ENCODE peak calls at places on chromosome 9, in seven cellular contexts. One of them, this sample, is unnamed. For H3K9me3 and H3K27me3, the result is how much of the 10 kb centered on the place peaks cover.

GRCh38 chr9:95089257-95089873 is 228.1 kb downstream of the FANCC start:
- DNase-seq in tibial artery: peak
- DNase-seq in GM23248: no peak
- DNase-seq in cardiac muscle cell: no peak
- DNase-seq in CD8-positive, alpha-beta T cell: no peak
- DNase-seq in CD8-positive, alpha-beta memory T cell: no peak
- DNase-seq in aorta: peak
- DNase-seq in this sample: no peak

GRCh38 chr9:92206490-92206889 is 87.0 kb downstream of the IARS1 start:
- DNase-seq in tibial artery: no peak
- DNase-seq in GM23248: peak
- DNase-seq in cardiac muscle cell: peak
- DNase-seq in CD8-positive, alpha-beta T cell: no peak
- DNase-seq in CD8-positive, alpha-beta memory T cell: no peak
- DNase-seq in aorta: no peak
- DNase-seq in this sample: no peak

GRCh38 chr9:86513429-86513828 is 159.2 kb upstream of the TUT7 start:
- DNase-seq in tibial artery: no peak
- DNase-seq in GM23248: no peak
- DNase-seq in cardiac muscle cell: no peak
- DNase-seq in CD8-positive, alpha-beta T cell: no peak
- DNase-seq in CD8-positive, alpha-beta memory T cell: no peak
- DNase-seq in aorta: no peak
- DNase-seq in this sample: no peak

GRCh38 chr9:128094166-128094949 is 26.3 kb downstream of the SLC25A25 start:
- DNase-seq in tibial artery: peak
- DNase-seq in GM23248: peak
- DNase-seq in cardiac muscle cell: peak
- DNase-seq in CD8-positive, alpha-beta T cell: no peak
- DNase-seq in CD8-positive, alpha-beta memory T cell: no peak
- DNase-seq in aorta: peak
- DNase-seq in this sample: peak

GRCh38 chr9:115941561-115942315 is 211.9 kb upstream of the PAPPA start:
- DNase-seq in tibial artery: no peak
- DNase-seq in GM23248: peak
- DNase-seq in cardiac muscle cell: peak
- DNase-seq in CD8-positive, alpha-beta T cell: no peak
- DNase-seq in CD8-positive, alpha-beta memory T cell: no peak
- DNase-seq in aorta: no peak
- DNase-seq in this sample: no peak

GRCh38 chr9:126338945-126339344 is 12.3 kb downstream of the MVB12B start:
- DNase-seq in tibial artery: no peak
- DNase-seq in GM23248: no peak
- DNase-seq in cardiac muscle cell: no peak
- DNase-seq in CD8-positive, alpha-beta T cell: no peak
- DNase-seq in CD8-positive, alpha-beta memory T cell: no peak
- DNase-seq in aorta: no peak
- DNase-seq in this sample: no peak

GRCh38 chr9:110115868-110116542 is 92.0 kb downstream of the C9orf152 start:
- DNase-seq in tibial artery: no peak
- DNase-seq in GM23248: peak
- DNase-seq in cardiac muscle cell: peak
- DNase-seq in CD8-positive, alpha-beta T cell: no peak
- DNase-seq in CD8-positive, alpha-beta memory T cell: no peak
- DNase-seq in aorta: no peak
- DNase-seq in this sample: no peak

GRCh38 chr9:117679425-117679824 is 24.8 kb upstream of the TLR4 start:
- DNase-seq in tibial artery: no peak
- DNase-seq in GM23248: no peak
- DNase-seq in cardiac muscle cell: no peak
- DNase-seq in CD8-positive, alpha-beta T cell: no peak
- DNase-seq in CD8-positive, alpha-beta memory T cell: no peak
- DNase-seq in aorta: no peak
- DNase-seq in this sample: no peak

GRCh38 chr9:96258967-96259366 is 43.0 kb downstream of the HSD17B3 start:
- DNase-seq in tibial artery: no peak
- DNase-seq in GM23248: no peak
- DNase-seq in cardiac muscle cell: no peak
- DNase-seq in CD8-positive, alpha-beta T cell: no peak
- DNase-seq in CD8-positive, alpha-beta memory T cell: no peak
- DNase-seq in aorta: no peak
- DNase-seq in this sample: no peak

GRCh38 chr9:20289416-20289815 is 332.9 kb downstream of the MLLT3 start:
- DNase-seq in tibial artery: no peak
- DNase-seq in GM23248: no peak
- DNase-seq in cardiac muscle cell: no peak
- DNase-seq in CD8-positive, alpha-beta T cell: no peak
- DNase-seq in CD8-positive, alpha-beta memory T cell: no peak
- DNase-seq in aorta: no peak
- DNase-seq in this sample: no peak

GRCh38 chr9:32419921-32420320 is 35.5 kb downstream of the ACO1 start:
- DNase-seq in tibial artery: no peak
- DNase-seq in GM23248: no peak
- DNase-seq in cardiac muscle cell: peak
- DNase-seq in CD8-positive, alpha-beta T cell: no peak
- DNase-seq in CD8-positive, alpha-beta memory T cell: no peak
- DNase-seq in aorta: no peak
- DNase-seq in this sample: no peak

GRCh38 chr9:98374385-98375051 is 119.1 kb upstream of the TBC1D2 start:
- DNase-seq in tibial artery: no peak
- DNase-seq in GM23248: peak
- DNase-seq in cardiac muscle cell: peak
- DNase-seq in CD8-positive, alpha-beta T cell: no peak
- DNase-seq in CD8-positive, alpha-beta memory T cell: no peak
- DNase-seq in aorta: no peak
- DNase-seq in this sample: no peak

GRCh38 chr9:4796988-4797956 is 4.5 kb downstream of the RCL1 start:
- DNase-seq in tibial artery: no peak
- DNase-seq in GM23248: peak
- DNase-seq in cardiac muscle cell: peak
- DNase-seq in CD8-positive, alpha-beta T cell: no peak
- DNase-seq in CD8-positive, alpha-beta memory T cell: no peak
- DNase-seq in aorta: no peak
- DNase-seq in this sample: no peak

GRCh38 chr9:95626885-95627558 is 110.3 kb upstream of the PTCH1 start:
- DNase-seq in tibial artery: peak
- DNase-seq in GM23248: peak
- DNase-seq in cardiac muscle cell: no peak
- DNase-seq in CD8-positive, alpha-beta T cell: no peak
- DNase-seq in CD8-positive, alpha-beta memory T cell: no peak
- DNase-seq in aorta: peak
- DNase-seq in this sample: no peak

GRCh38 chr9:131693651-131694597 is 46.0 kb downstream of the RAPGEF1 start:
- DNase-seq in tibial artery: no peak
- DNase-seq in GM23248: no peak
- DNase-seq in cardiac muscle cell: no peak
- DNase-seq in CD8-positive, alpha-beta T cell: no peak
- DNase-seq in CD8-positive, alpha-beta memory T cell: no peak
- DNase-seq in aorta: no peak
- DNase-seq in this sample: no peak

GRCh38 chr9:108160705-108161233 is 671.2 kb upstream of the KLF4 start:
- DNase-seq in tibial artery: no peak
- DNase-seq in GM23248: no peak
- DNase-seq in cardiac muscle cell: no peak
- DNase-seq in CD8-positive, alpha-beta T cell: no peak
- DNase-seq in CD8-positive, alpha-beta memory T cell: no peak
- DNase-seq in aorta: no peak
- DNase-seq in this sample: no peak

GRCh38 chr9:108162664-108163063 is 673.1 kb upstream of the KLF4 start:
- DNase-seq in tibial artery: no peak
- DNase-seq in GM23248: peak
- DNase-seq in cardiac muscle cell: peak
- DNase-seq in CD8-positive, alpha-beta T cell: no peak
- DNase-seq in CD8-positive, alpha-beta memory T cell: no peak
- DNase-seq in aorta: peak
- DNase-seq in this sample: no peak

GRCh38 chr9:108161520-108161919 is 672.0 kb upstream of the KLF4 start:
- DNase-seq in tibial artery: no peak
- DNase-seq in GM23248: no peak
- DNase-seq in cardiac muscle cell: no peak
- DNase-seq in CD8-positive, alpha-beta T cell: no peak
- DNase-seq in CD8-positive, alpha-beta memory T cell: no peak
- DNase-seq in aorta: no peak
- DNase-seq in this sample: no peak

GRCh38 chr9:108166509-108166908 is 676.9 kb upstream of the KLF4 start:
- DNase-seq in tibial artery: no peak
- DNase-seq in GM23248: no peak
- DNase-seq in cardiac muscle cell: no peak
- DNase-seq in CD8-positive, alpha-beta T cell: no peak
- DNase-seq in CD8-positive, alpha-beta memory T cell: no peak
- DNase-seq in aorta: no peak
- DNase-seq in this sample: no peak

GRCh38 chr9:108163321-108164005 is 673.9 kb upstream of the KLF4 start:
- DNase-seq in tibial artery: no peak
- DNase-seq in GM23248: peak
- DNase-seq in cardiac muscle cell: peak
- DNase-seq in CD8-positive, alpha-beta T cell: no peak
- DNase-seq in CD8-positive, alpha-beta memory T cell: no peak
- DNase-seq in aorta: no peak
- DNase-seq in this sample: no peak
- H3K27ac ChIP-seq in tibial artery: no peak
- H3K27ac ChIP-seq in GM23248: peak
- H3K27ac ChIP-seq in cardiac muscle cell: no peak
- H3K27ac ChIP-seq in CD8-positive, alpha-beta T cell: no peak
- H3K27ac ChIP-seq in CD8-positive, alpha-beta memory T cell: no peak
- H3K27ac ChIP-seq in aorta: no peak
- H3K27ac ChIP-seq in this sample: no peak

GRCh38 chr9:137972355-137972987 is 94.9 kb downstream of the CACNA1B start:
- DNase-seq in tibial artery: peak
- DNase-seq in GM23248: no peak
- DNase-seq in cardiac muscle cell: no peak
- DNase-seq in CD8-positive, alpha-beta T cell: no peak
- DNase-seq in CD8-positive, alpha-beta memory T cell: no peak
- DNase-seq in aorta: no peak
- DNase-seq in this sample: no peak

GRCh38 chr9:137971477-137972138 is 94.0 kb downstream of the CACNA1B start:
- DNase-seq in tibial artery: peak
- DNase-seq in GM23248: no peak
- DNase-seq in cardiac muscle cell: no peak
- DNase-seq in CD8-positive, alpha-beta T cell: no peak
- DNase-seq in CD8-positive, alpha-beta memory T cell: no peak
- DNase-seq in aorta: no peak
- DNase-seq in this sample: peak

GRCh38 chr9:137970098-137970497 is 92.5 kb downstream of the CACNA1B start:
- DNase-seq in tibial artery: no peak
- DNase-seq in GM23248: no peak
- DNase-seq in cardiac muscle cell: no peak
- DNase-seq in CD8-positive, alpha-beta T cell: no peak
- DNase-seq in CD8-positive, alpha-beta memory T cell: no peak
- DNase-seq in aorta: no peak
- DNase-seq in this sample: no peak

GRCh38 chr9:137969685-137970084 is 92.1 kb downstream of the CACNA1B start:
- DNase-seq in tibial artery: no peak
- DNase-seq in GM23248: no peak
- DNase-seq in cardiac muscle cell: no peak
- DNase-seq in CD8-positive, alpha-beta T cell: no peak
- DNase-seq in CD8-positive, alpha-beta memory T cell: no peak
- DNase-seq in aorta: no peak
- DNase-seq in this sample: no peak

DNA sequence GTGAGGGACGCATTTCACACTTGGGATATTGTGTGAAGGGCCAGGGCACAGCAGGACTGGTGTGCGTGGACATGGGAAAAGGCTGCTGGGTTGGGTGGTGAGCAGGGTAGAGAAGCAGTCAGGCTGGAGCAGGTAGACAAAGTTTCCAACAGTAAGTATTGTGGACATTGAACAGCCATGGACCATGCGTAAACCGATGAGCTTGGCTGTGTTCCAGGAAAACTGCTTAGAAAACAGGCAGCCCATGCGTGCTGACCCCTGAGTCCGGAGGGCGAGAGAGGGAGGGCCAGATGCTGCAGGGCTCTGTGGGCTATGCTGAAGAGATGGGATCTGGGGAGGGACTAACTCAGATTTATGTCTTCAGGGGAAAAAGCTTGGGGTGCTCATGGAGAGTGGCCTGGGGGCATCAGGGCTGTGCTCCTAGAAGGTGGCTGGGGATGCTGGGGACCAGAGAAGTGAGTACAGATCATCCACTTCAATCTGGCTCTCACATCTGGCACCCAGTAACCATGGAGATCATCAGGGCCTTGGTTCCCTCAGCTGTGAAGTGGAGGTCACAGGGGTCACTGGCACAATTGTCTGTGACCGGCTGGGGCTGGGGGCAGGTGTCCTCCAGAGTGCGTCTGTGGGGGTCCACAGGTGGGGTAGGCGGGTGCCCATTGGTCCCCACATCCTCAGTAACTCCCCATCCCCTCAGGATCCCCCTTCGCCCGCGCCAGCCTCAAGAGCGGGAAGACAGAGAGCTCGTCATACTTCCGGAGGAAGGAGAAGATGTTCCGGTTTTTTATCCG is 93.3 kb downstream of the CACNA1B start:
- DNase-seq in tibial artery: peak
- DNase-seq in GM23248: no peak
- DNase-seq in cardiac muscle cell: no peak
- DNase-seq in CD8-positive, alpha-beta T cell: no peak
- DNase-seq in CD8-positive, alpha-beta memory T cell: no peak
- DNase-seq in aorta: peak
- DNase-seq in this sample: no peak
- H3K9me3 ChIP-seq in tibial artery: under half
- H3K9me3 ChIP-seq in GM23248: under half
- H3K9me3 ChIP-seq in cardiac muscle cell: under half
- H3K9me3 ChIP-seq in CD8-positive, alpha-beta T cell: under half
- H3K9me3 ChIP-seq in CD8-positive, alpha-beta memory T cell: under half
- H3K9me3 ChIP-seq in aorta: under half
- H3K9me3 ChIP-seq in this sample: under half

GRCh38 chr9:135084262-135084661 is 3.2 kb upstream of the OLFM1 start:
- DNase-seq in tibial artery: no peak
- DNase-seq in GM23248: no peak
- DNase-seq in cardiac muscle cell: no peak
- DNase-seq in CD8-positive, alpha-beta T cell: no peak
- DNase-seq in CD8-positive, alpha-beta memory T cell: no peak
- DNase-seq in aorta: no peak
- DNase-seq in this sample: no peak

GRCh38 chr9:135084881-135085760 is 2.3 kb upstream of the OLFM1 start:
- DNase-seq in tibial artery: no peak
- DNase-seq in GM23248: no peak
- DNase-seq in cardiac muscle cell: no peak
- DNase-seq in CD8-positive, alpha-beta T cell: no peak
- DNase-seq in CD8-positive, alpha-beta memory T cell: no peak
- DNase-seq in aorta: no peak
- DNase-seq in this sample: no peak

GRCh38 chr9:135082536-135082935 is 4.9 kb upstream of the OLFM1 start:
- DNase-seq in tibial artery: peak
- DNase-seq in GM23248: no peak
- DNase-seq in cardiac muscle cell: no peak
- DNase-seq in CD8-positive, alpha-beta T cell: no peak
- DNase-seq in CD8-positive, alpha-beta memory T cell: no peak
- DNase-seq in aorta: no peak
- DNase-seq in this sample: no peak

GRCh38 chr9:135083241-135083810 is 4.1 kb upstream of the OLFM1 start:
- DNase-seq in tibial artery: peak
- DNase-seq in GM23248: no peak
- DNase-seq in cardiac muscle cell: no peak
- DNase-seq in CD8-positive, alpha-beta T cell: no peak
- DNase-seq in CD8-positive, alpha-beta memory T cell: no peak
- DNase-seq in aorta: no peak
- DNase-seq in this sample: no peak

GRCh38 chr9:135083831-135084230 is 3.6 kb upstream of the OLFM1 start:
- DNase-seq in tibial artery: no peak
- DNase-seq in GM23248: no peak
- DNase-seq in cardiac muscle cell: no peak
- DNase-seq in CD8-positive, alpha-beta T cell: no peak
- DNase-seq in CD8-positive, alpha-beta memory T cell: no peak
- DNase-seq in aorta: no peak
- DNase-seq in this sample: no peak
- H3K27me3 ChIP-seq in tibial artery: under half
- H3K27me3 ChIP-seq in GM23248: under half
- H3K27me3 ChIP-seq in cardiac muscle cell: under half
- H3K27me3 ChIP-seq in CD8-positive, alpha-beta T cell: under half
- H3K27me3 ChIP-seq in CD8-positive, alpha-beta memory T cell: under half
- H3K27me3 ChIP-seq in aorta: under half
- H3K27me3 ChIP-seq in this sample: under half

GRCh38 chr9:133167769-133168168 is 4.1 kb upstream of the GBGT1 start:
- DNase-seq in tibial artery: no peak
- DNase-seq in GM23248: no peak
- DNase-seq in cardiac muscle cell: no peak
- DNase-seq in CD8-positive, alpha-beta T cell: no peak
- DNase-seq in CD8-positive, alpha-beta memory T cell: no peak
- DNase-seq in aorta: no peak
- DNase-seq in this sample: no peak
- H3K27ac ChIP-seq in tibial artery: no peak
- H3K27ac ChIP-seq in GM23248: no peak
- H3K27ac ChIP-seq in cardiac muscle cell: no peak
- H3K27ac ChIP-seq in CD8-positive, alpha-beta T cell: no peak
- H3K27ac ChIP-seq in CD8-positive, alpha-beta memory T cell: no peak
- H3K27ac ChIP-seq in aorta: no peak
- H3K27ac ChIP-seq in this sample: no peak

This sample was measured in CD4-positive, alpha-beta T cell.